ENCODE peak calls at places on chromosomes 4 and X, in six cellular contexts. X is body of pancreas, I is esophagus squamous epithelium, A is IMR-90, U is adrenal gland, O is K562. W is an unnamed sample. For H3K4me1, the result is how much of the 10 kb centered on the place peaks cover.

GRCh38 chrX:22053486-22053885 is 21.4 kb downstream of the PHEX start:
- DNase-seq in X (no peak), I (no peak), U (no peak), A (peak), O (no peak), W (no peak)

GRCh38 chrX:14673764-14674163 is 144.4 kb downstream of the GLRA2 start:
- DNase-seq in X (peak), A (peak), U (peak), I (no peak), O (peak), W (no peak)

GRCh38 chr4:26175905-26176304 is 144.9 kb upstream of the RBPJ start:
- DNase-seq in U (no peak), A (no peak), O (no peak), X (no peak), I (no peak), W (no peak)

GRCh38 chr4:69888336-69888735 is 28.4 kb upstream of the SULT1E1 start:
- DNase-seq in X (no peak), U (no peak), A (no peak), O (no peak), I (no peak), W (no peak)

GRCh38 chr4:185344743-185345538 is 50.8 kb downstream of the LRP2BP start:
- DNase-seq in A (no peak), I (no peak), U (no peak), O (no peak), X (no peak), W (no peak)

GRCh38 chr4:7861440-7861881 is 78.2 kb downstream of the AFAP1 start:
- DNase-seq in A (peak), U (no peak), O (no peak), I (no peak), X (no peak), W (peak)

GRCh38 chrX:149275836-149276235 is 229.3 kb downstream of the IDS start:
- DNase-seq in X (no peak), A (no peak), I (no peak), U (no peak), O (no peak), W (no peak)

GRCh38 chr4:79584352-79584751 is 176.3 kb upstream of the GK2 start:
- DNase-seq in U (no peak), A (no peak), O (no peak), X (no peak), I (no peak), W (no peak)

GRCh38 chrX:45445745-45446412 is 245.2 kb upstream of the DIPK2B start:
- DNase-seq in O (no peak), A (peak), I (no peak), X (no peak), U (no peak), W (no peak)

GRCh38 chr4:8319731-8320385 is 50.3 kb downstream of the HTRA3 start:
- DNase-seq in O (no peak), X (no peak), I (no peak), A (no peak), U (peak), W (peak)

GRCh38 chrX:17154001-17154400 is 207.5 kb downstream of the REPS2 start:
- DNase-seq in X (no peak), U (no peak), I (no peak), O (no peak), A (no peak), W (no peak)

GRCh38 chr4:67103001-67103737 is 442.1 kb downstream of the CENPC start:
- DNase-seq in O (no peak), I (no peak), U (no peak), A (no peak), X (no peak), W (no peak)

GRCh38 chrX:153539979-153540358 is 22.5 kb downstream of the ATP2B3 start:
- DNase-seq in A (no peak), I (no peak), O (no peak), U (peak), X (no peak), W (no peak)

GRCh38 chr4:110527156-110527555 is 51.2 kb downstream of the ENPEP start:
- DNase-seq in X (no peak), A (no peak), O (no peak), U (no peak), I (no peak), W (no peak)

GRCh38 chr4:94412019-94413017 is 39.4 kb upstream of the PDLIM5 start:
- DNase-seq in X (no peak), I (no peak), A (peak), O (peak), U (no peak), W (no peak)

GRCh38 chrX:627510-627964 is 3.1 kb upstream of the SHOX start:
- DNase-seq in A (no peak), O (no peak), U (no peak), I (no peak), X (no peak), W (no peak)

GRCh38 chr4:187501731-187502130 is 493.8 kb upstream of the ZFP42 start:
- DNase-seq in X (no peak), O (no peak), U (no peak), I (no peak), A (no peak), W (no peak)

GRCh38 chr4:140037353-140038030 is 116.5 kb downstream of the MAML3 start:
- DNase-seq in X (no peak), I (no peak), A (peak), O (no peak), U (no peak), W (no peak)

GRCh38 chrX:43505759-43506158 is 150.3 kb upstream of the MAOA start:
- DNase-seq in A (no peak), X (no peak), I (no peak), U (no peak), O (no peak), W (no peak)

GRCh38 chr4:88803600-88804096 is 106.0 kb upstream of the NAP1L5 start:
- DNase-seq in U (peak), X (peak), A (peak), I (no peak), O (no peak), W (peak)

GRCh38 chr4:184248216-184248615 is 30.5 kb upstream of the ENPP6 start:
- DNase-seq in X (no peak), A (no peak), U (no peak), I (no peak), O (no peak), W (no peak)

GRCh38 chr4:1406416-1406945 is at the start of gene NKX1-1:
- DNase-seq in A (no peak), X (no peak), U (no peak), I (no peak), O (no peak), W (no peak)

GRCh38 chr4:38085394-38086150 is 125.4 kb downstream of the PTTG2 start:
- DNase-seq in A (no peak), I (no peak), O (no peak), U (no peak), X (no peak), W (no peak)

GRCh38 chrX:44308869-44309268 is 34.6 kb downstream of the EFHC2 start:
- DNase-seq in X (no peak), U (no peak), O (no peak), I (no peak), A (no peak), W (no peak)

GRCh38 chrX:17613979-17614572 is 123.2 kb upstream of the SCML1 start:
- DNase-seq in O (no peak), U (peak), X (peak), I (no peak), A (peak), W (no peak)

GRCh38 chrX:54248309-54248708 is 65.3 kb upstream of the FAM120C start:
- DNase-seq in O (peak), I (no peak), X (no peak), U (no peak), A (peak), W (no peak)

GRCh38 chr4:89101256-89102161 is 9.8 kb upstream of the TIGD2 start:
- DNase-seq in U (no peak), X (no peak), I (no peak), A (no peak), O (no peak), W (no peak)

GRCh38 chrX:145405012-145405411 is 157.7 kb downstream of the SPANXN1 start:
- DNase-seq in O (peak), I (no peak), A (peak), U (peak), X (peak), W (no peak)

GRCh38 chr4:81207793-81208192 is 7.2 kb downstream of the PRKG2 start:
- DNase-seq in X (no peak), O (no peak), I (no peak), A (peak), U (no peak), W (no peak)

GRCh38 chr4:139921551-139922184 is 232.3 kb downstream of the MAML3 start:
- DNase-seq in A (no peak), X (peak), I (no peak), O (no peak), U (no peak), W (no peak)

DNA sequence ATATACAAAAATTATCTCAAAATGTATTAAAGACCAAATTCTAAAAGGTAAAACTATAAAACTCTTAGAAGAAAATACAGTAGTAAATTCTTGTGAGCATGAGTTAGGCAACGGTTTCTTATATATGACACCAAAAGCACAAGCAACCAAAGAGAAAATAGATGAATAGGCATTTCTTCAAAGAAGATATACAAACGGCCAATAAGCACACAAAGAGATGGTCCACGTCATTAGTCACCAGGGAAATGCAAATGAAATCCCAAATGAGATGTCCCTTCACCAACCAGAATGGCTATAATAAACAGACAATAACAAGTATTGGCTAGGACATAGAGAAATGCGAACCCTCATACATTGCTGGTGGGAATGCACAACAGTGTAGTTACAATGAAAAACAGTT is 44.5 kb downstream of the RAB33A start:
- DNase-seq in U (no peak), I (no peak), X (no peak), A (peak), O (peak), W (no peak)
- H3K4me1 ChIP-seq in U (under half), I (under half), X (under half), A (under half), O (under half), W (under half)

DNA sequence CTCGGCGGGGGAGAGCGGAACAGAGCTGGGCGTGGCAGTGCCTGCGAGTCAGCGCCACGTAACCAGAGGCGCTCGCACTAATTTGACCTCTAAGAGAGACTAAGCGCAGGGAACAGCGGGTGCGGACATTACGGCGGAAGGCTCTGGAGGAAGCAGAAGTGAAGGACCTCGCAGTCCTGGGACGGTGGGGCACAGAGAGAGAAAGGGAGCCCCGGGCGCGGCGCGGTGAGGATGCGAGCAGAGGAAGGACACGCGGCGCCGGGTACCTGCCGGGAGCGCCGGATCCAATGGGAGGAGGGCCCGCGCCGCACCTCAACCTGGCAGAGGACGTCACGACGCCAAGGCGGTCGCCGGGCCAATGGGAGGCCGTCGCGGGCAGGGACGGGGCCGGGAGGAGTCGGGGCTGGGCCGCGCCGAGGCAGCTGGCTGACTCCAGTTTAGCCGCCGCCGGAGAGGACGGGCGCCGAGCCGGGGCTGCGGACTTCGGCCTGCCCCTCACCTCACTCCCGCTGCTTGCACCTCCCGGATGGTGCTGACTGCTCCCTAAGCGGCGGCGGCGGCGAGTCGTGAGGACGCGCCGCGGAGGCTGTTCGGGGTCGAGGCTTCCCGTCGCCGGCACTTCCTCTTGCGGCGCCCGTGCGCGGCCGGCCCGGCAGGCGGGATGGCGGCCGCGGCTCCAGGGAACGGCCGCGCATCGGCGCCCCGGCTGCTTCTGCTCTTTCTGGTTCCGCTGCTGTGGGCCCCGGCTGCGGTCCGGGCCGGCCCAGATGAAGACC is at the start of gene TMEM165:
- DNase-seq in X (peak), I (peak), U (peak), A (peak), O (peak), W (peak)
- TF ChIP-seq POLR2A in X (peak), I (peak), U (peak), A (peak), O (peak), W (peak)

GRCh38 chr4:41044165-41044564 is 170.2 kb downstream of the APBB2 start:
- DNase-seq in A (no peak), I (no peak), O (no peak), U (no peak), X (no peak), W (no peak)

GRCh38 chr4:41052287-41052686 is 162.1 kb downstream of the APBB2 start:
- DNase-seq in O (no peak), X (no peak), I (no peak), A (no peak), U (no peak), W (no peak)

GRCh38 chr4:41044791-41045190 is 169.6 kb downstream of the APBB2 start:
- DNase-seq in X (no peak), U (no peak), O (no peak), I (no peak), A (no peak), W (no peak)

GRCh38 chr4:41050840-41051775 is 163.2 kb downstream of the APBB2 start:
- DNase-seq in X (no peak), I (no peak), A (no peak), U (no peak), O (no peak), W (peak)

GRCh38 chr4:41050116-41050515 is 164.2 kb downstream of the APBB2 start:
- DNase-seq in I (no peak), O (no peak), A (no peak), X (no peak), U (no peak), W (no peak)
- H3K4me1 ChIP-seq in I (under half), O (under half), A (under half), X (under half), U (under half), W (under half)

GRCh38 chr4:169271692-169272007 is 894 bp upstream of the SH3RF1 start:
- DNase-seq in U (no peak), A (no peak), O (no peak), X (no peak), I (no peak), W (no peak)
- TF ChIP-seq POLR2A in U (no peak), A (no peak), O (no peak), X (no peak), I (no peak), W (no peak)

DNA sequence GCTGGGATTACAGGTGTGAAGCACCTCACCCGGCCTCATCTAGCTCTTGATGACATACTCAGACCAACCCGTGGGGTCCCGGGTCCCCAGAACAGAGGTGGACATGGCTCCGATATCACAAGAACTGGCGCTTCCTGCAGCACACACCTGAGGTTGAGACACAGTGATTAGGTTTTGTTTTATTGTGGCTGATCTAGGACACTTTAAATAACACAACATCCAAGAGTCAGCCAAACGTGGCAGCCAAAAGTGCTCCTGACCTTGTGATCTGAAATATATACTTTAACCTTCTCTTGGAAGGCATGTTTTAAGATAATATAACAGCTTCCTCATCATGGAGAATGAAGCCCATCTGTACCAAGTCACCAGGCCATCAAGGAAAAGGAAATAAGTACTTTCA is 198.9 kb downstream of the DHRSX start:
- DNase-seq in X (no peak), U (no peak), I (no peak), A (no peak), O (no peak), W (no peak)
- H3K4me1 ChIP-seq in X (under half), U (under half), I (under half), A (under half), O (under half), W (under half)

GRCh38 chr4:103158760-103159159 is 39.4 kb downstream of the CENPE start:
- DNase-seq in X (no peak), A (no peak), O (no peak), I (no peak), U (no peak), W (no peak)
- TF ChIP-seq POLR2A in X (no peak), A (no peak), O (no peak), I (no peak), U (no peak), W (no peak)

DNA sequence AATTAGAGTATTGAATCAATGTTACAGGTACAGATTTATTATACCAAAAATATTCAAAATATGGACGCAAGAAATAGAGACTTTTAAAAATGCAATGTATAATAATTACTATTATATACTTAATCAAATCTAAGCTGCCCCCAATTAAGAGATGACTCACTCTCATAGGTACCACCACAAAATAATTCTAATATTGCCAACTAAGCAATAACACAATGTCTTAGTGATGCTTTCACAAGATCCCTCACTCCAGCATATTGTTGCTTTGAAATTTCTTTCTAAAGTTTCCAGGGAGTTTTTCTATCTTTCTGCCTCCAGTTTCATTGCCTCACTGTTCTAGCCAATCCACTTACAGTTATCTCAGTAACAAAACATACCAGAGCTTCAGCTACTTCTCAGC is 270.0 kb upstream of the PABPC4L start:
- DNase-seq in O (no peak), I (no peak), A (no peak), X (no peak), U (no peak), W (no peak)
- H3K4me1 ChIP-seq in O (under half), I (under half), A (under half), X (under half), U (under half), W (under half)